ENCODE peak calls at places on chromosomes 12 and 14, in seven cellular contexts. One of them, this sample, is unnamed.

GRCh38 chr12:45298721-45299120 is 82.8 kb downstream of the ANO6 start:
- DNase-seq in H7: no peak
- DNase-seq in GM03348: no peak
- DNase-seq in GF-D8: no peak
- DNase-seq in stimulated activated CD4-positive, alpha-beta T cell treated with anti-CD3 and anti-CD28 coated beads, Interleukin-2, amount 100 ng/mL, for 4 hours: no peak
- DNase-seq in effector CD4-positive, alpha-beta T cell: no peak
- DNase-seq in AG10803: no peak
- DNase-seq in this sample: no peak

GRCh38 chr12:66087365-66087943 is 43.1 kb downstream of the LLPH start:
- DNase-seq in H7: peak; percentile 31
- DNase-seq in GM03348: peak; percentile 74
- DNase-seq in GF-D8: no peak
- DNase-seq in stimulated activated CD4-positive, alpha-beta T cell treated with anti-CD3 and anti-CD28 coated beads, Interleukin-2, amount 100 ng/mL, for 4 hours: peak; percentile 7
- DNase-seq in effector CD4-positive, alpha-beta T cell: peak; percentile 23
- DNase-seq in AG10803: peak; percentile 73
- DNase-seq in this sample: peak; percentile 8

GRCh38 chr14:81737938-81738337 is 204.3 kb upstream of the SEL1L start:
- DNase-seq in H7: peak; percentile 4
- DNase-seq in GM03348: no peak
- DNase-seq in GF-D8: no peak
- DNase-seq in stimulated activated CD4-positive, alpha-beta T cell treated with anti-CD3 and anti-CD28 coated beads, Interleukin-2, amount 100 ng/mL, for 4 hours: no peak
- DNase-seq in effector CD4-positive, alpha-beta T cell: no peak
- DNase-seq in AG10803: no peak
- DNase-seq in this sample: no peak

GRCh38 chr12:52062167-52063080 is 7.4 kb upstream of the ATG101 start:
- DNase-seq in H7: no peak
- DNase-seq in GM03348: no peak
- DNase-seq in GF-D8: no peak
- DNase-seq in stimulated activated CD4-positive, alpha-beta T cell treated with anti-CD3 and anti-CD28 coated beads, Interleukin-2, amount 100 ng/mL, for 4 hours: no peak
- DNase-seq in effector CD4-positive, alpha-beta T cell: no peak
- DNase-seq in AG10803: no peak
- DNase-seq in this sample: no peak

GRCh38 chr14:61320806-61321384 is 484 bp upstream of the PRKCH start:
- DNase-seq in H7: peak; percentile 40
- DNase-seq in GM03348: no peak
- DNase-seq in GF-D8: no peak
- DNase-seq in stimulated activated CD4-positive, alpha-beta T cell treated with anti-CD3 and anti-CD28 coated beads, Interleukin-2, amount 100 ng/mL, for 4 hours: no peak
- DNase-seq in effector CD4-positive, alpha-beta T cell: no peak
- DNase-seq in AG10803: no peak
- DNase-seq in this sample: no peak

GRCh38 chr12:108495054-108495453 is 20.0 kb upstream of the FICD start:
- DNase-seq in H7: peak; percentile 72
- DNase-seq in GM03348: peak; percentile 31
- DNase-seq in GF-D8: no peak
- DNase-seq in stimulated activated CD4-positive, alpha-beta T cell treated with anti-CD3 and anti-CD28 coated beads, Interleukin-2, amount 100 ng/mL, for 4 hours: no peak
- DNase-seq in effector CD4-positive, alpha-beta T cell: no peak
- DNase-seq in AG10803: no peak
- DNase-seq in this sample: no peak

GRCh38 chr14:102196008-102196407 is 56.3 kb downstream of the WDR20 start:
- DNase-seq in H7: no peak
- DNase-seq in GM03348: no peak
- DNase-seq in GF-D8: no peak
- DNase-seq in stimulated activated CD4-positive, alpha-beta T cell treated with anti-CD3 and anti-CD28 coated beads, Interleukin-2, amount 100 ng/mL, for 4 hours: no peak
- DNase-seq in effector CD4-positive, alpha-beta T cell: no peak
- DNase-seq in AG10803: no peak
- DNase-seq in this sample: no peak

GRCh38 chr12:57610553-57611115 is 601 bp upstream of the ARHGEF25 start:
- DNase-seq in H7: peak; percentile 83
- DNase-seq in GM03348: no peak
- DNase-seq in GF-D8: no peak
- DNase-seq in stimulated activated CD4-positive, alpha-beta T cell treated with anti-CD3 and anti-CD28 coated beads, Interleukin-2, amount 100 ng/mL, for 4 hours: no peak
- DNase-seq in effector CD4-positive, alpha-beta T cell: no peak
- DNase-seq in AG10803: no peak
- DNase-seq in this sample: no peak

GRCh38 chr12:27571463-27571862 is 47.5 kb downstream of the PPFIBP1 start:
- DNase-seq in H7: no peak
- DNase-seq in GM03348: peak; percentile 65
- DNase-seq in GF-D8: no peak
- DNase-seq in stimulated activated CD4-positive, alpha-beta T cell treated with anti-CD3 and anti-CD28 coated beads, Interleukin-2, amount 100 ng/mL, for 4 hours: no peak
- DNase-seq in effector CD4-positive, alpha-beta T cell: no peak
- DNase-seq in AG10803: peak; percentile 87
- DNase-seq in this sample: no peak

GRCh38 chr14:34682787-34683321 is 31.5 kb downstream of the CFL2 start:
- DNase-seq in H7: no peak
- DNase-seq in GM03348: peak; percentile 44
- DNase-seq in GF-D8: no peak
- DNase-seq in stimulated activated CD4-positive, alpha-beta T cell treated with anti-CD3 and anti-CD28 coated beads, Interleukin-2, amount 100 ng/mL, for 4 hours: no peak
- DNase-seq in effector CD4-positive, alpha-beta T cell: no peak
- DNase-seq in AG10803: peak; percentile 79
- DNase-seq in this sample: peak; percentile 65

GRCh38 chr14:70013269-70013873 is 134.2 kb downstream of the SMOC1 start:
- DNase-seq in H7: peak; percentile 87
- DNase-seq in GM03348: no peak
- DNase-seq in GF-D8: no peak
- DNase-seq in stimulated activated CD4-positive, alpha-beta T cell treated with anti-CD3 and anti-CD28 coated beads, Interleukin-2, amount 100 ng/mL, for 4 hours: no peak
- DNase-seq in effector CD4-positive, alpha-beta T cell: no peak
- DNase-seq in AG10803: no peak
- DNase-seq in this sample: no peak

GRCh38 chr14:33765251-33765650 is 185.6 kb downstream of the EGLN3 start:
- DNase-seq in H7: peak; percentile 75
- DNase-seq in GM03348: no peak
- DNase-seq in GF-D8: no peak
- DNase-seq in stimulated activated CD4-positive, alpha-beta T cell treated with anti-CD3 and anti-CD28 coated beads, Interleukin-2, amount 100 ng/mL, for 4 hours: no peak
- DNase-seq in effector CD4-positive, alpha-beta T cell: no peak
- DNase-seq in AG10803: no peak
- DNase-seq in this sample: no peak

GRCh38 chr12:51922146-51922545 is 14.8 kb downstream of the ACVRL1 start:
- DNase-seq in H7: no peak
- DNase-seq in GM03348: no peak
- DNase-seq in GF-D8: no peak
- DNase-seq in stimulated activated CD4-positive, alpha-beta T cell treated with anti-CD3 and anti-CD28 coated beads, Interleukin-2, amount 100 ng/mL, for 4 hours: no peak
- DNase-seq in effector CD4-positive, alpha-beta T cell: no peak
- DNase-seq in AG10803: no peak
- DNase-seq in this sample: no peak

GRCh38 chr12:19462441-19462840 is 23.1 kb downstream of the AEBP2 start:
- DNase-seq in H7: no peak
- DNase-seq in GM03348: no peak
- DNase-seq in GF-D8: no peak
- DNase-seq in stimulated activated CD4-positive, alpha-beta T cell treated with anti-CD3 and anti-CD28 coated beads, Interleukin-2, amount 100 ng/mL, for 4 hours: no peak
- DNase-seq in effector CD4-positive, alpha-beta T cell: no peak
- DNase-seq in AG10803: no peak
- DNase-seq in this sample: no peak

GRCh38 chr14:104131968-104132732 is 6.2 kb upstream of the KIF26A start:
- DNase-seq in H7: peak; percentile 37
- DNase-seq in GM03348: no peak
- DNase-seq in GF-D8: no peak
- DNase-seq in stimulated activated CD4-positive, alpha-beta T cell treated with anti-CD3 and anti-CD28 coated beads, Interleukin-2, amount 100 ng/mL, for 4 hours: no peak
- DNase-seq in effector CD4-positive, alpha-beta T cell: no peak
- DNase-seq in AG10803: no peak
- DNase-seq in this sample: no peak

GRCh38 chr14:74619672-74620131 is 7.7 kb upstream of the LTBP2 start:
- DNase-seq in H7: no peak
- DNase-seq in GM03348: peak; percentile 93
- DNase-seq in GF-D8: no peak
- DNase-seq in stimulated activated CD4-positive, alpha-beta T cell treated with anti-CD3 and anti-CD28 coated beads, Interleukin-2, amount 100 ng/mL, for 4 hours: no peak
- DNase-seq in effector CD4-positive, alpha-beta T cell: no peak
- DNase-seq in AG10803: peak; percentile 99
- DNase-seq in this sample: no peak

GRCh38 chr14:51180577-51180976 is 59.5 kb upstream of the TMX1 start:
- DNase-seq in H7: no peak
- DNase-seq in GM03348: no peak
- DNase-seq in GF-D8: no peak
- DNase-seq in stimulated activated CD4-positive, alpha-beta T cell treated with anti-CD3 and anti-CD28 coated beads, Interleukin-2, amount 100 ng/mL, for 4 hours: no peak
- DNase-seq in effector CD4-positive, alpha-beta T cell: no peak
- DNase-seq in AG10803: no peak
- DNase-seq in this sample: no peak

GRCh38 chr14:85336817-85337216 is 193.1 kb upstream of the FLRT2 start:
- DNase-seq in H7: no peak
- DNase-seq in GM03348: no peak
- DNase-seq in GF-D8: no peak
- DNase-seq in stimulated activated CD4-positive, alpha-beta T cell treated with anti-CD3 and anti-CD28 coated beads, Interleukin-2, amount 100 ng/mL, for 4 hours: no peak
- DNase-seq in effector CD4-positive, alpha-beta T cell: no peak
- DNase-seq in AG10803: peak; percentile 11
- DNase-seq in this sample: no peak

This sample was measured in HL-60.